ENCODE peak calls at places on chromosomes 5 and 9, in eight cellular contexts. S, Z, R, I, V, T, C and F are unnamed samples.

GRCh38 chr9:76624381-76625048 is 139.7 kb upstream of the PCA3 start:
- DNase-seq in T (no peak), V (no peak), I (no peak), R (no peak), C (no peak), Z (no peak), S (no peak), F (no peak)

GRCh38 chr9:93683331-93684134 is 107.1 kb downstream of the PHF2 start:
- DNase-seq in S (no peak), Z (no peak), C (peak; percentile 3), T (no peak), R (no peak), I (peak; percentile 7), V (peak; percentile 0), F (no peak)

GRCh38 chr5:140366770-140367630 is 7.0 kb downstream of the SLC4A9 start:
- DNase-seq in Z (no peak), V (no peak), T (no peak), R (no peak), C (no peak), I (no peak), S (no peak), F (no peak)

GRCh38 chr5:127316013-127316412 is 25.4 kb downstream of the MEGF10 start:
- DNase-seq in V (no peak), T (no peak), I (no peak), C (no peak), S (no peak), Z (no peak), R (no peak), F (no peak)

GRCh38 chr9:120583958-120584369 is 4.0 kb upstream of the CDK5RAP2 start:
- DNase-seq in Z (no peak), C (peak; percentile 32), T (peak; percentile 55), V (peak; percentile 41), I (no peak), S (no peak), R (no peak), F (no peak)

GRCh38 chr9:129359871-129360536 is 181.9 kb upstream of the IER5L start:
- DNase-seq in I (no peak), C (no peak), Z (no peak), S (no peak), R (no peak), V (no peak), T (no peak), F (no peak)

GRCh38 chr5:28066856-28067255 is 1028.5 kb upstream of the CDH9 start:
- DNase-seq in Z (no peak), T (no peak), R (no peak), V (no peak), C (no peak), I (no peak), S (no peak), F (no peak)

GRCh38 chr5:116583085-116583766 is 8.6 kb upstream of the SEMA6A start:
- DNase-seq in R (no peak), I (no peak), V (no peak), S (no peak), C (no peak), T (no peak), Z (no peak), F (no peak)

GRCh38 chr5:124677376-124677998 is 69.0 kb downstream of the ZNF608 start:
- DNase-seq in I (no peak), S (no peak), C (no peak), V (no peak), R (no peak), T (peak; percentile 13), Z (no peak), F (no peak)

GRCh38 chr5:176748073-176748966 is 62.0 kb upstream of the UNC5A start:
- DNase-seq in R (no peak), V (no peak), T (no peak), I (no peak), Z (no peak), C (peak; percentile 8), S (peak; percentile 47), F (no peak)

GRCh38 chr5:83608122-83608521 is 112.5 kb downstream of the HAPLN1 start:
- DNase-seq in S (peak; percentile 23), V (peak; percentile 51), R (no peak), C (peak; percentile 65), Z (no peak), T (no peak), I (peak; percentile 63), F (no peak)

GRCh38 chr9:6024035-6024554 is 8.7 kb upstream of the RANBP6 start:
- DNase-seq in I (no peak), Z (no peak), V (no peak), S (no peak), R (no peak), T (no peak), C (peak; percentile 34), F (no peak)